ENCODE peak calls at places on chromosome 22, in seven cellular contexts. U is T-cell; D is EL; K is cardiac fibroblast; A is sigmoid colon; Q is stimulated activated CD8-positive, alpha-beta memory T cell treated with anti-CD3 and anti-CD28 coated beads, Interleukin-12 subunit alpha, Interleukin-12 subunit beta, amount 100 ng/mL, for 1 hour; S is activated CD4-positive, alpha-beta T cell treated with anti-CD3 and anti-CD28 coated beads for 4 hours. V is an unnamed sample.

GRCh38 chr22:21972293-21972779 is 10.3 kb downstream of the TOP3B start:
- DNase-seq in U (no peak), D (peak; percentile 23), K (peak; percentile 46), A (no peak), Q (peak; percentile 22), S (peak; percentile 38), V (no peak)

GRCh38 chr22:25407226-25407858 is 157.1 kb upstream of the GRK3 start:
- DNase-seq in U (no peak), D (no peak), K (no peak), A (no peak), Q (no peak), S (no peak), V (no peak)

GRCh38 chr22:40210814-40211213 is 33.1 kb downstream of the TNRC6B start:
- DNase-seq in U (no peak), D (no peak), K (no peak), A (no peak), Q (no peak), S (no peak), V (no peak)

GRCh38 chr22:29503811-29504372 is 23.9 kb downstream of the NEFH start:
- DNase-seq in U (no peak), D (peak; percentile 70), K (peak; percentile 83), A (peak; percentile 88), Q (no peak), S (no peak), V (no peak)

GRCh38 chr22:42764895-42765363 is 44.3 kb upstream of the A4GALT start:
- DNase-seq in U (no peak), D (no peak), K (no peak), A (no peak), Q (no peak), S (no peak), V (no peak)

GRCh38 chr22:49825944-49826602 is 1.6 kb downstream of the BRD1 start:
- DNase-seq in U (peak; percentile 64), D (peak; percentile 52), K (peak; percentile 24), A (no peak), Q (peak; percentile 50), S (peak; percentile 59), V (no peak)

GRCh38 chr22:36145881-36146280 is 14.7 kb downstream of the APOL3 start:
- DNase-seq in U (no peak), D (peak; percentile 43), K (peak; percentile 30), A (peak; percentile 55), Q (no peak), S (no peak), V (no peak)

GRCh38 chr22:43227231-43227630 is 40.3 kb upstream of the TTLL12 start:
- DNase-seq in U (no peak), D (no peak), K (no peak), A (no peak), Q (no peak), S (no peak), V (no peak)

GRCh38 chr22:34038801-34039200 is 118.5 kb upstream of the LARGE1 start:
- DNase-seq in U (no peak), D (no peak), K (no peak), A (no peak), Q (no peak), S (no peak), V (no peak)

GRCh38 chr22:49995059-49995412 is 17.5 kb downstream of the IL17REL start:
- DNase-seq in U (no peak), D (no peak), K (no peak), A (no peak), Q (no peak), S (no peak), V (no peak)

GRCh38 chr22:27989758-27990450 is 70.8 kb upstream of the PITPNB start:
- DNase-seq in U (no peak), D (no peak), K (no peak), A (peak; percentile 59), Q (no peak), S (no peak), V (no peak)

GRCh38 chr22:16609548-16610261 is 17.1 kb upstream of the CCT8L2 start:
- DNase-seq in U (no peak), D (no peak), K (no peak), A (no peak), Q (no peak), S (no peak), V (no peak)